ENCODE peak calls at places on chromosomes 12 and 14, in eight cellular contexts. O is sigmoid colon, N is stomach, M is transverse colon, U is GM12878, Y is upper lobe of left lung, W is H1, K is HepG2. A is an unnamed sample.

GRCh38 chr12:88914967-88915366 is 334.7 kb upstream of the KITLG start:
- DNase-seq in O (no peak), N (no peak), M (no peak), U (no peak), Y (no peak), W (no peak), K (no peak), A (no peak)

GRCh38 chr12:105748806-105749600 is 389.8 kb downstream of the NUAK1 start:
- DNase-seq in O (no peak), N (no peak), M (no peak), U (no peak), Y (no peak), W (no peak), K (no peak), A (no peak)

GRCh38 chr14:73753043-73753886 is 39.1 kb upstream of the PNMA1 start:
- DNase-seq in O (peak), N (peak), M (peak), U (no peak), Y (no peak), W (no peak), K (peak), A (peak)

GRCh38 chr12:112013601-112014402 is 576 bp downstream of the ERP29 start:
- DNase-seq in O (peak), N (peak), M (peak), U (peak), Y (peak), W (peak), K (peak), A (peak)

GRCh38 chr12:14892726-14893442 is 7.2 kb upstream of the MGP start:
- DNase-seq in O (peak), N (no peak), M (peak), U (no peak), Y (no peak), W (no peak), K (peak), A (no peak)

GRCh38 chr12:113060336-113060960 is 3.9 kb downstream of the DTX1 start:
- DNase-seq in O (no peak), N (no peak), M (no peak), U (no peak), Y (no peak), W (no peak), K (no peak), A (no peak)

GRCh38 chr14:79605863-79606262 is 605.4 kb downstream of the DIO2 start:
- DNase-seq in O (no peak), N (no peak), M (no peak), U (no peak), Y (no peak), W (no peak), K (no peak), A (no peak)

GRCh38 chr12:103495158-103495782 is 498 bp downstream of the C12orf42 start:
- DNase-seq in O (no peak), N (peak), M (peak), U (no peak), Y (peak), W (peak), K (no peak), A (no peak)

GRCh38 chr12:75390899-75391538 is at the start of gene GLIPR1L2:
- DNase-seq in O (peak), N (peak), M (peak), U (peak), Y (peak), W (peak), K (peak), A (peak)
- TF ChIP-seq POLR2AphosphoS5 in O (peak), N (peak), M (peak), U (peak), Y (peak), W (peak), K (no peak), A (no peak)

GRCh38 chr14:106844608-106845285 is 1318.4 kb downstream of the TMEM121 start:
- DNase-seq in O (peak), N (peak), M (peak), U (no peak), Y (peak), W (no peak), K (peak), A (peak)
- TF ChIP-seq POLR2A in O (no peak), N (no peak), M (peak), U (peak), Y (peak), W (no peak), K (peak), A (no peak)

GRCh38 chr12:80712866-80713265 is 3.8 kb upstream of the MYF5 start:
- DNase-seq in O (no peak), N (no peak), M (no peak), U (no peak), Y (no peak), W (no peak), K (no peak), A (no peak)
- TF ChIP-seq EP300 in O (no peak), N (no peak), M (no peak), U (no peak), Y (no peak), W (no peak), K (no peak), A (no peak)

GRCh38 chr12:12882288-12882687 is 9.1 kb upstream of the GPRC5A start:
- DNase-seq in O (no peak), N (no peak), M (no peak), U (no peak), Y (no peak), W (no peak), K (no peak), A (no peak)

GRCh38 chr12:12881495-12881894 is 9.9 kb upstream of the GPRC5A start:
- DNase-seq in O (peak), N (no peak), M (peak), U (no peak), Y (no peak), W (no peak), K (peak), A (no peak)

GRCh38 chr12:12877789-12878455 is 13.4 kb upstream of the GPRC5A start:
- DNase-seq in O (no peak), N (no peak), M (peak), U (no peak), Y (no peak), W (no peak), K (no peak), A (no peak)

GRCh38 chr12:12883369-12884001 is 7.9 kb upstream of the GPRC5A start:
- DNase-seq in O (peak), N (peak), M (no peak), U (no peak), Y (no peak), W (no peak), K (peak), A (no peak)

GRCh38 chr12:12880537-12880936 is 10.8 kb upstream of the GPRC5A start:
- DNase-seq in O (peak), N (no peak), M (no peak), U (no peak), Y (no peak), W (no peak), K (no peak), A (no peak)
- TF ChIP-seq POLR2AphosphoS5 in O (no peak), N (no peak), M (no peak), U (no peak), Y (no peak), W (no peak), K (no peak), A (no peak)

DNA sequence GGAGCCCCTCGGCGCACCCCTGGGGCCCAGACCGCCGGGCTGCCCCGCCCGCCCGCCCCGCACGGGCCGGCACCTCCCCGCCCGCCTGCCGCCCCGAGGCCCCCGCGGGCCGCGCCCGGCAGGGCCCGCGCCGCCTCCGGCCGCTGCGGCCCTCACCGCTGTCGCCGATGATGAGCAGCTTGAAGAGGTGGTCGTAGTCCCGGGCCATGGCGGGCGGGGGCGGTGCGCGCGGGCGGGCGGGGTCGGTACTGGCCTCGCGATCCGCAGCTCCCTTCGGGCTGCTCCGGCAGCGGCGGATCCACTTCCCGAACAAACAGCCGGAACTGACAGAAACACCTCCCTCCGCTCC is at the start of gene RAB35:
- DNase-seq in O (no peak), N (no peak), M (no peak), U (no peak), Y (no peak), W (no peak), K (no peak), A (no peak)
- TF ChIP-seq POLR2A in O (no peak), N (no peak), M (no peak), U (peak), Y (no peak), W (no peak), K (no peak), A (no peak)

DNA sequence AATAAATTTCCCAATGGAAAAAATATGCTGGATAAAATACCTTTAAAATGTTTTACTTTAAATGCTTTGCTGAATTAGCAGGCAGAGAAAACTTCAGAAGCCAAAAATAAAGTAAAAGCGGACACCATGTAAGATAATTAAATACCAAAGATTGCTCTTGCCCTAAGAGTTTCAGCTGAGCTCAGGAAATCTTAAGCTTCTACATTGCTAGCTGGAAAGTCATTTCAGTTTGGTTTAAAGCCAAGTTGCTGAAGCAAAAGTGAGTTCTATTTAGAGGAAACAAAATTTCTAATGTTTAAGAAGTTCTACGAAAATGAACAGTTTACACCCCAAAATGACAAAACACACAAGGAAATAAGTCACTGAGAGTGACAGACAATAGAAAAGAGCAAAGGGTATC is 310.0 kb downstream of the ADAMTS20 start:
- DNase-seq in O (no peak), N (no peak), M (no peak), U (no peak), Y (no peak), W (no peak), K (no peak), A (no peak)
- TF ChIP-seq EP300 in O (no peak), N (no peak), M (no peak), U (no peak), Y (no peak), W (no peak), K (no peak), A (no peak)

GRCh38 chr14:102474934-102475333 is 34.6 kb downstream of the ANKRD9 start:
- DNase-seq in O (peak), N (peak), M (peak), U (no peak), Y (no peak), W (no peak), K (no peak), A (no peak)
- TF ChIP-seq POLR2AphosphoS5 in O (no peak), N (no peak), M (no peak), U (no peak), Y (peak), W (no peak), K (no peak), A (no peak)

GRCh38 chr12:119181944-119182343 is 3.2 kb downstream of the HSPB8 start:
- DNase-seq in O (no peak), N (no peak), M (no peak), U (no peak), Y (no peak), W (no peak), K (no peak), A (no peak)

GRCh38 chr12:119179335-119180021 is 747 bp downstream of the HSPB8 start:
- DNase-seq in O (peak), N (peak), M (no peak), U (no peak), Y (peak), W (no peak), K (peak), A (peak)

GRCh38 chr12:119181202-119181601 is 2.5 kb downstream of the HSPB8 start:
- DNase-seq in O (no peak), N (no peak), M (no peak), U (no peak), Y (no peak), W (no peak), K (no peak), A (no peak)

GRCh38 chr12:119178544-119179334 is at the start of gene HSPB8:
- DNase-seq in O (peak), N (peak), M (peak), U (no peak), Y (peak), W (no peak), K (peak), A (peak)

DNA sequence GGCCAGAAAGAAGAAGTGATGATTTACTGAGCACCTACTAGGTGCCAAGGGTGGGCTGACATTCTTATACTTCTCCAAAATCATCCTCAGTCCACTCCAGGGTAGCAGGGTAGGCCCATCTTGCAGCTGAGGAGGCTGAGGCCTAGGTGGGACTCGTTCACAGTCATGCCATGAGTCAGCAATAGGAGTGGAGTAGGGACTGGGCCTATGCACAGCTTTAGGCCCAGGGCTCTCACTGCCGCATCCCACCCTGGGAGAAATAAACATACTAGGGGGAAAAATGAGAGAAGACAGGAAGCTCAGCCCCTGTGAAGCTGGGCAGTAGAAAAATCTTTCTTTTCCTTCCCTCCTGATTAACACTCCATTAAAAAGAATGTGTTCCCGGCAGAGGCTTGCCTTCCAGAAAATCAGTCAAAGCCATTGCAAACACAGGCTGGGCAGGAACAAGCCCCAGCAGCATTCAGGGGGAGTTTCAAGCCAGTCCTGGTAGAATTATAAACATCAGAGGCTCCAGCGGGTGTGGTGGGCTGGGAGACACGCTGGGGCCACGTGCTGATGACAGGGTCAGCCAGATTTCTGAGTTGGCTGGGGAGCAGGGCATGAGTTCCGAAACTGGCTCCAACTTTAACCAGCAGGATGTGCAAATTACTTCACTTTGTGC is 1.8 kb downstream of the HSPB8 start:
- DNase-seq in O (peak), N (peak), M (peak), U (no peak), Y (peak), W (no peak), K (no peak), A (no peak)
- TF ChIP-seq POLR2A in O (no peak), N (no peak), M (no peak), U (no peak), Y (no peak), W (no peak), K (no peak), A (no peak)

DNA sequence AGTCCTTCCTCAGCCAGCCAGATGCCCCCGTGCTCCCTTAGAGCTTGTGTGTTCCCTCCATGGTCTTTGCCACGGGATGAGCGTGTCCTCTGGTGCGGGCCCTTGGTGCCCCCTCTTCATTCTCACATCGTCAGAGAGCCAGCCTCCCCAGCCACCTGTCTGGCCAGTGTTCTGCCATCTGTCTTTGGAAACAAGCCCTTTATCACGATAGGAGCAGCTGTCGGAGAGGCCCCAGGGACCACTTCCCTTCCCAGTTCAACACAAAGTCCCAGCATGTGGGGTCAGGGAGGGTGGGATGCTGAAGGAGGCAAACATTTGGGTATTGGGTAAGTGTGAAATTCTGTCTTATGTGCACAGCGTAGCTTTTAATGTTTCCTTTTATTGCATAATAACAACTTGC is 44.5 kb downstream of the DYNC1H1 start:
- DNase-seq in O (no peak), N (no peak), M (no peak), U (no peak), Y (no peak), W (no peak), K (no peak), A (no peak)
- TF ChIP-seq EP300 in O (no peak), N (no peak), M (no peak), U (no peak), Y (no peak), W (no peak), K (no peak), A (no peak)

GRCh38 chr14:81423504-81423903 is 23.4 kb upstream of the STON2 start:
- DNase-seq in O (no peak), N (no peak), M (no peak), U (no peak), Y (no peak), W (no peak), K (no peak), A (peak)
- TF ChIP-seq POLR2AphosphoS5 in O (no peak), N (no peak), M (no peak), U (no peak), Y (peak), W (no peak), K (no peak), A (no peak)